ENCODE peak calls at places on chromosomes 16 and 17, in seven cellular contexts. K, Q, I, O, R, V and M are unnamed samples.

GRCh38 chr16:30948956-30949654 is at the start of gene ORAI3:
- DNase-seq in R (no peak), I (peak), O (peak), Q (peak), V (no peak), K (peak), M (peak)

GRCh38 chr17:72719582-72720493 is 372.6 kb downstream of the SLC39A11 start:
- DNase-seq in Q (peak), I (peak), R (no peak), O (no peak), K (no peak), V (no peak), M (no peak)

GRCh38 chr17:65142247-65142646 is 5.1 kb downstream of the RGS9 start:
- DNase-seq in R (no peak), I (no peak), Q (no peak), V (no peak), O (no peak), K (no peak), M (no peak)

GRCh38 chr17:5500247-5500803 is 14.0 kb downstream of the MIS12 start:
- DNase-seq in R (no peak), Q (no peak), V (no peak), O (no peak), K (no peak), I (no peak), M (no peak)

GRCh38 chr17:34578016-34578415 is 1.4 kb upstream of the TMEM132E start:
- DNase-seq in K (no peak), R (no peak), Q (no peak), O (no peak), I (no peak), V (no peak), M (no peak)

GRCh38 chr16:83992624-83993023 is 24.6 kb downstream of the NECAB2 start:
- DNase-seq in Q (peak), K (peak), O (no peak), V (peak), R (no peak), I (no peak), M (no peak)

GRCh38 chr17:41496803-41497484 is 7.2 kb upstream of the KRT36 start:
- DNase-seq in O (peak), V (peak), I (peak), Q (peak), R (no peak), K (peak), M (peak)

GRCh38 chr17:72587773-72588511 is 467.1 kb downstream of the SOX9 start:
- DNase-seq in Q (peak), K (peak), R (no peak), I (no peak), V (no peak), O (no peak), M (no peak)

GRCh38 chr16:23742761-23743160 is 12.1 kb upstream of the CHP2 start:
- DNase-seq in R (no peak), K (peak), I (no peak), Q (no peak), O (no peak), V (no peak), M (no peak)

GRCh38 chr16:8735574-8735973 is 61.2 kb downstream of the ABAT start:
- DNase-seq in O (peak), Q (no peak), K (no peak), R (no peak), I (peak), V (no peak), M (no peak)

GRCh38 chr17:50935201-50936124 is 69.3 kb upstream of the TOB1 start:
- DNase-seq in K (peak), O (no peak), R (peak), V (no peak), Q (no peak), I (peak), M (no peak)

GRCh38 chr16:89564476-89565255 is 4.2 kb downstream of the RPL13 start:
- DNase-seq in Q (no peak), O (no peak), K (peak), R (no peak), I (no peak), V (no peak), M (no peak)

GRCh38 chr17:4247981-4248388 is 15.8 kb downstream of the ANKFY1 start:
- DNase-seq in I (peak), O (no peak), Q (no peak), V (no peak), R (no peak), K (peak), M (no peak)

GRCh38 chr16:61900482-61900881 is 135.8 kb downstream of the CDH8 start:
- DNase-seq in Q (peak), O (no peak), V (no peak), I (no peak), R (no peak), K (peak), M (no peak)

GRCh38 chr17:42989726-42990652 is 8.2 kb upstream of the RPL27 start:
- DNase-seq in Q (no peak), V (no peak), O (no peak), I (no peak), K (peak), R (no peak), M (no peak)

GRCh38 chr16:47037396-47037745 is 63.9 kb upstream of the DNAJA2 start:
- DNase-seq in K (no peak), R (no peak), V (no peak), O (peak), Q (peak), I (peak), M (no peak)

GRCh38 chr16:79501446-79501845 is 99.1 kb downstream of the MAF start:
- DNase-seq in O (no peak), I (no peak), K (no peak), V (no peak), R (no peak), Q (no peak), M (no peak)

DNA sequence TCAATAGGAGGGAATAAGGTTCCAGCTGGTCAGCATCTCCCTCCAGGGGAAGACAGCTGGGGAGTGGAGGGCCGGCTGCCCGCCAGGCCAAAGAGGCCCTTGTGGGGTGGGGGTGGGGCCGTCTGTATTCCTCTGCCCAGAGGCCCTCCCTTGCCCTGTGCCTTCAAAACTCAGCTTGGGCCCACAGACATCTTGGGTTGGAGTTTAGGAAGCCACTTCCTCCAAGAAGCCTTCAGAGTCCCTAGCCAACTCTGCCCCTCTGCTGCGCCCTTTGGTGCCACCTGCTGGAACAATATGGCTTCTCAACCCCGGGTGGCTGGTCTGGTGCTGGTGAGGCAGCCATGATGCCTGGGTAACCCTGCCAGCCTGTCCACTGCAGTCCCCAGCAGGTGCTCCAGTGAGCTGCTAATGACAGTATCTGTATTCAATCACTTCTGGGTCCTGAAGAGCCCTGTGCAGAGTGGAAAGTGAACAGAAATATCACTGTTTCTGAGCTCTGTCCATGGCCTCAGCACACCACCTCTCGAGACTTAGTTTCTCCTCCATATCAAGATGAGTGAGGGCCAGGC is 16.7 kb downstream of the HSD11B2 start:
- DNase-seq in K (peak), R (no peak), V (peak), O (peak), I (peak), Q (peak), M (no peak)
- TF ChIP-seq CTCF in K (peak), R (no peak), V (peak), O (peak), I (peak), Q (peak), M (no peak)

DNA sequence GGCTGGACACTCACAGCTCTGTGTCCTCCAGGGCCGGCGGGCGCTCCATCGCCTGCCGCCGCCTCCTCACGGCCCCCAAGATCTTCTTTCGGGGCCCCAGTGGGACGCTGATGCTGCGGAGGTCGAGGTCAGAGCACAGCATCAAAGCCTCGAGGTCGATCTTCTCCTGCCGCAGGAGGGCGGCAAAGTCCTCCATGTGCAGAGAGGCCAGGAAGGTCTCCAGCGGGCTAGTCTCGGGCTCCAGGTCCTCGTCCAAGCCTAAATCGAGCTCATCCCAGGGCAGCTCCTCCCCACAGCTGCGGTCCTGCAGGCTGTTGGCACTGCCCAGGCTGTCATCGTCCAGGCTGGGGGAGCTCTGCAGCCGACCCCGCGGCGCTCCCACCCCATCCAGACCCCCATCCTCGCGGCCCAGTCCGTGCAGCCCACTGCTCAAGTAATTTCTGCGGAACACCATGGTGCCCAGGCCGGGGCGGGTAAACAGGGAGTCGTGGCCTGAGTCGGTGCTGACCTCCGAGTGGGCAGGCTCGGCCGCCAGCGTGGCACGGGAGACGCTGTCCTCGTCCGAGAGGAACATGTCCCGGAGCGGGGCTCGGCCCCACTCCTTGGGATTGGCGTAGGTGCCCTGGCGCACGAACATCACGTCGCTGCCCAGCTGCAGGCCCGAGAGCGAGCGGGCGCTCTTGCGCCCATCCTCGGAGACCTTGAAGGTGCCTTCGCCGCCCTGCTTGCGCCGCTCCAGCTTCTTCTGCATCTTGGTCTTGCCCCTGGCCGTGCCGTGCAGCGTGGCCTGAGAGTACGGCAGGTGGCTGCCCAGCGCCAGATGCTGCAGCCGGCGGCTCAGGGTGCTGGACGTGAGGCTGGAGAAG is 3.4 kb downstream of the USH1G start:
- DNase-seq in V (no peak), O (no peak), K (no peak), Q (peak), I (no peak), R (no peak), M (peak)
- TF ChIP-seq CTCF in V (peak), O (no peak), K (no peak), Q (peak), I (peak), R (no peak), M (no peak)

DNA sequence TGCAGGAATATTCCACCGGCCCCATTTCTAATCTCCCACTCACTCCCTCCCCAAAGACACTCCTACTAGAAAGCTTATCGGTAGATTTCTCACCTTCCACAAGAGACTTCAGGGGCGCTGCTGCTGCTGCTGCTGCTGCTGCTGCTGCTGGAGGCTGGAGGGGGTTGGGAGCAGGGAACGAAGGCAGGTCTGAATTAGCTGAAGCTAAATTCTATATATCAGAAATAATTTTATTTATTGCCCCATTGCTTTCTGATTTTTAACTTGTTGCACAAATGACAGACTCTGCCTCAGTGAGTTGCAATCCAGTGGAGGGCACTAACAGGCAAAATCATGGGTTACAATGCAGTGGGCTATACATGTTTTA is 25.8 kb upstream of the HLF start:
- DNase-seq in Q (no peak), K (no peak), R (no peak), O (peak), V (no peak), I (no peak), M (peak)
- TF ChIP-seq CTCF in Q (no peak), K (no peak), R (no peak), O (no peak), V (no peak), I (peak), M (no peak)

GRCh38 chr16:71724320-71724751 is at the start of gene PHLPP2:
- DNase-seq in Q (no peak), K (no peak), O (no peak), I (no peak), V (no peak), R (no peak), M (no peak)
- TF ChIP-seq CTCF in Q (no peak), K (no peak), O (no peak), I (no peak), V (no peak), R (no peak), M (no peak)